ENCODE peak calls at places on chromosomes 5 and 9, in nine cellular contexts. S is activated T-cell treated with anti-CD3 and anti-CD28 coated beads for 4 hours; Z is Caki2; F is mammary epithelial cell; E is AG04450; R is stimulated activated CD4-positive, alpha-beta T cell treated with anti-CD3 and anti-CD28 coated beads, TNF-alpha, amount 100 ng/mL, for 24 hours; N is C1 segment of cervical spinal cord; U is GM13976; K is GM20000. O is an unnamed sample.

GRCh38 chr9:115674091-115674490 is 479.5 kb upstream of the PAPPA start:
- DNase-seq in N (no peak), E (no peak), S (no peak), K (no peak), R (no peak), F (no peak), U (no peak), Z (no peak), O (no peak)

GRCh38 chr5:31361234-31361633 is 167.7 kb downstream of the CDH6 start:
- DNase-seq in S (no peak), Z (peak), R (no peak), K (no peak), E (no peak), N (no peak), F (peak), U (no peak), O (no peak)

GRCh38 chr5:55577353-55578060 is 42.7 kb upstream of the PLPP1 start:
- DNase-seq in E (no peak), K (no peak), Z (no peak), R (no peak), S (no peak), N (peak), F (peak), U (no peak), O (peak)

GRCh38 chr5:5467737-5468136 is 45.3 kb downstream of the ICE1 start:
- DNase-seq in S (no peak), N (no peak), U (no peak), K (no peak), Z (no peak), E (no peak), F (no peak), R (no peak), O (peak)

GRCh38 chr9:107675476-107676264 is 186.1 kb upstream of the KLF4 start:
- DNase-seq in K (no peak), R (no peak), S (no peak), F (no peak), E (no peak), Z (no peak), N (no peak), U (no peak), O (no peak)

GRCh38 chr5:369151-369939 is 47.8 kb downstream of the AHRR start:
- DNase-seq in F (no peak), Z (no peak), K (no peak), S (no peak), R (no peak), E (no peak), N (no peak), U (peak), O (peak)

GRCh38 chr5:57456531-57457135 is 26.0 kb downstream of the ACTBL2 start:
- DNase-seq in K (no peak), E (no peak), F (no peak), R (no peak), N (no peak), Z (no peak), S (no peak), U (no peak), O (no peak)

GRCh38 chr9:75064307-75065025 is 23.5 kb downstream of the NMRK1 start:
- DNase-seq in U (no peak), R (no peak), S (no peak), F (peak), Z (no peak), N (no peak), E (no peak), K (no peak), O (no peak)

GRCh38 chr5:55306641-55307382 is 682 bp downstream of the DHX29 start:
- DNase-seq in R (no peak), N (no peak), S (peak), Z (no peak), E (no peak), F (peak), K (peak), U (no peak), O (peak)

GRCh38 chr5:158120760-158121159 is 261.8 kb upstream of the CLINT1 start:
- DNase-seq in Z (peak), R (no peak), E (no peak), U (no peak), S (no peak), N (no peak), F (peak), K (no peak), O (no peak)

GRCh38 chr9:2220036-2220435 is 204.9 kb downstream of the SMARCA2 start:
- DNase-seq in K (no peak), R (no peak), E (no peak), F (peak), U (no peak), S (no peak), Z (no peak), N (no peak), O (no peak)

GRCh38 chr5:55226027-55226933 is 835 bp downstream of the MCIDAS start:
- DNase-seq in N (no peak), R (no peak), F (peak), Z (peak), S (peak), K (peak), U (peak), E (no peak), O (peak)

GRCh38 chr5:72812483-72812882 is 4.0 kb upstream of the TNPO1 start:
- DNase-seq in F (no peak), S (no peak), N (no peak), K (no peak), U (no peak), Z (no peak), E (no peak), R (no peak), O (no peak)

GRCh38 chr9:115374724-115375268 is 256.8 kb upstream of the TNC start:
- DNase-seq in R (no peak), U (no peak), K (no peak), Z (no peak), F (peak), E (no peak), N (no peak), S (no peak), O (no peak)

GRCh38 chr5:148186248-148187003 is 16.4 kb upstream of the SPINK6 start:
- DNase-seq in K (no peak), S (no peak), N (no peak), R (no peak), U (no peak), Z (no peak), E (no peak), F (peak), O (peak)

GRCh38 chr5:116766470-116766947 is 191.9 kb upstream of the SEMA6A start:
- DNase-seq in Z (peak), U (peak), E (no peak), N (no peak), R (no peak), S (no peak), K (peak), F (peak), O (no peak)

GRCh38 chr5:116308391-116308790 is 223.6 kb downstream of the COMMD10 start:
- DNase-seq in K (no peak), U (no peak), Z (no peak), S (no peak), R (no peak), E (no peak), N (no peak), F (no peak), O (peak)

GRCh38 chr5:74766348-74766886 is 500 bp downstream of the GFM2 start:
- DNase-seq in R (no peak), N (no peak), F (peak), K (peak), E (no peak), S (peak), Z (no peak), U (peak), O (peak)

GRCh38 chr5:1206521-1207412 is 5.4 kb downstream of the SLC6A19 start:
- DNase-seq in R (no peak), K (no peak), N (no peak), E (no peak), S (no peak), Z (no peak), U (no peak), F (no peak), O (no peak)

GRCh38 chr5:96714951-96715451 is 52.8 kb downstream of the CAST start:
- DNase-seq in R (no peak), S (no peak), E (peak), F (peak), K (no peak), Z (peak), N (no peak), U (no peak), O (peak)

GRCh38 chr9:93761822-93762221 is 185.4 kb downstream of the PHF2 start:
- DNase-seq in N (no peak), R (no peak), K (no peak), U (no peak), E (no peak), S (no peak), F (no peak), Z (no peak), O (no peak)

O was measured in dermis blood vessel endothelial cell.